ENCODE peak calls at places on chromosomes 11 and 22, in nine cellular contexts. One of them, this sample, is unnamed.

GRCh38 chr22:22013559-22014284 is 31.1 kb upstream of the TOP3B start:
- DNase-seq in HT-29: no peak
- DNase-seq in NCI-H69: no peak
- DNase-seq in stimulated activated naive CD4-positive, alpha-beta T cell: no peak
- DNase-seq in ACHN: no peak
- DNase-seq in AG09309: no peak
- DNase-seq in kidney tubule cell: no peak
- DNase-seq in NCI-H1417: no peak
- DNase-seq in endothelial cell: no peak
- DNase-seq in this sample: no peak

GRCh38 chr11:96122601-96123044 is 198.7 kb upstream of the MTMR2 start:
- DNase-seq in HT-29: no peak
- DNase-seq in NCI-H69: peak
- DNase-seq in stimulated activated naive CD4-positive, alpha-beta T cell: no peak
- DNase-seq in ACHN: no peak
- DNase-seq in AG09309: no peak
- DNase-seq in kidney tubule cell: peak
- DNase-seq in NCI-H1417: peak
- DNase-seq in endothelial cell: no peak
- DNase-seq in this sample: peak

GRCh38 chr11:32870676-32871075 is 21.9 kb upstream of the QSER1 start:
- DNase-seq in HT-29: peak
- DNase-seq in NCI-H69: peak
- DNase-seq in stimulated activated naive CD4-positive, alpha-beta T cell: no peak
- DNase-seq in ACHN: peak
- DNase-seq in AG09309: no peak
- DNase-seq in kidney tubule cell: no peak
- DNase-seq in NCI-H1417: peak
- DNase-seq in endothelial cell: peak
- DNase-seq in this sample: peak

GRCh38 chr22:36286096-36286957 is 33.4 kb downstream of the APOL1 start:
- DNase-seq in HT-29: peak
- DNase-seq in NCI-H69: peak
- DNase-seq in stimulated activated naive CD4-positive, alpha-beta T cell: peak
- DNase-seq in ACHN: peak
- DNase-seq in AG09309: peak
- DNase-seq in kidney tubule cell: peak
- DNase-seq in NCI-H1417: peak
- DNase-seq in endothelial cell: peak
- DNase-seq in this sample: peak

GRCh38 chr11:71251159-71251721 is 1.1 kb downstream of the SHANK2 start:
- DNase-seq in HT-29: peak
- DNase-seq in NCI-H69: peak
- DNase-seq in stimulated activated naive CD4-positive, alpha-beta T cell: no peak
- DNase-seq in ACHN: peak
- DNase-seq in AG09309: no peak
- DNase-seq in kidney tubule cell: peak
- DNase-seq in NCI-H1417: peak
- DNase-seq in endothelial cell: peak
- DNase-seq in this sample: peak

GRCh38 chr11:92227233-92227593 is 2.6 kb downstream of the FAT3 start:
- DNase-seq in HT-29: no peak
- DNase-seq in NCI-H69: peak
- DNase-seq in stimulated activated naive CD4-positive, alpha-beta T cell: no peak
- DNase-seq in ACHN: no peak
- DNase-seq in AG09309: no peak
- DNase-seq in kidney tubule cell: no peak
- DNase-seq in NCI-H1417: peak
- DNase-seq in endothelial cell: peak
- DNase-seq in this sample: no peak

GRCh38 chr11:5043385-5043784 is 2.9 kb upstream of the OR52J3 start:
- DNase-seq in HT-29: no peak
- DNase-seq in NCI-H69: no peak
- DNase-seq in stimulated activated naive CD4-positive, alpha-beta T cell: no peak
- DNase-seq in ACHN: no peak
- DNase-seq in AG09309: no peak
- DNase-seq in kidney tubule cell: peak
- DNase-seq in NCI-H1417: no peak
- DNase-seq in endothelial cell: no peak
- DNase-seq in this sample: no peak

GRCh38 chr11:68120212-68121066 is 749 bp downstream of the CHKA start:
- DNase-seq in HT-29: peak
- DNase-seq in NCI-H69: peak
- DNase-seq in stimulated activated naive CD4-positive, alpha-beta T cell: peak
- DNase-seq in ACHN: peak
- DNase-seq in AG09309: no peak
- DNase-seq in kidney tubule cell: peak
- DNase-seq in NCI-H1417: peak
- DNase-seq in endothelial cell: peak
- DNase-seq in this sample: peak

GRCh38 chr11:100612766-100613165 is 74.3 kb upstream of the ARHGAP42 start:
- DNase-seq in HT-29: no peak
- DNase-seq in NCI-H69: no peak
- DNase-seq in stimulated activated naive CD4-positive, alpha-beta T cell: no peak
- DNase-seq in ACHN: no peak
- DNase-seq in AG09309: no peak
- DNase-seq in kidney tubule cell: no peak
- DNase-seq in NCI-H1417: no peak
- DNase-seq in endothelial cell: no peak
- DNase-seq in this sample: peak

GRCh38 chr11:7270233-7270760 is 18.6 kb downstream of the SYT9 start:
- DNase-seq in HT-29: no peak
- DNase-seq in NCI-H69: no peak
- DNase-seq in stimulated activated naive CD4-positive, alpha-beta T cell: no peak
- DNase-seq in ACHN: no peak
- DNase-seq in AG09309: no peak
- DNase-seq in kidney tubule cell: no peak
- DNase-seq in NCI-H1417: no peak
- DNase-seq in endothelial cell: no peak
- DNase-seq in this sample: no peak

GRCh38 chr11:65900125-65900898 is at the start of gene FOSL1:
- DNase-seq in HT-29: peak
- DNase-seq in NCI-H69: peak
- DNase-seq in stimulated activated naive CD4-positive, alpha-beta T cell: peak
- DNase-seq in ACHN: peak
- DNase-seq in AG09309: peak
- DNase-seq in kidney tubule cell: peak
- DNase-seq in NCI-H1417: peak
- DNase-seq in endothelial cell: peak
- DNase-seq in this sample: peak

GRCh38 chr22:45516163-45516562 is 13.5 kb downstream of the FBLN1 start:
- DNase-seq in HT-29: no peak
- DNase-seq in NCI-H69: peak
- DNase-seq in stimulated activated naive CD4-positive, alpha-beta T cell: no peak
- DNase-seq in ACHN: no peak
- DNase-seq in AG09309: no peak
- DNase-seq in kidney tubule cell: no peak
- DNase-seq in NCI-H1417: no peak
- DNase-seq in endothelial cell: no peak
- DNase-seq in this sample: no peak

GRCh38 chr11:17473071-17473744 is 3.4 kb downstream of the ABCC8 start:
- DNase-seq in HT-29: peak
- DNase-seq in NCI-H69: peak
- DNase-seq in stimulated activated naive CD4-positive, alpha-beta T cell: no peak
- DNase-seq in ACHN: peak
- DNase-seq in AG09309: no peak
- DNase-seq in kidney tubule cell: peak
- DNase-seq in NCI-H1417: peak
- DNase-seq in endothelial cell: peak
- DNase-seq in this sample: peak

GRCh38 chr22:32478994-32479393 is 4.4 kb downstream of the FBXO7 start:
- DNase-seq in HT-29: no peak
- DNase-seq in NCI-H69: no peak
- DNase-seq in stimulated activated naive CD4-positive, alpha-beta T cell: no peak
- DNase-seq in ACHN: no peak
- DNase-seq in AG09309: no peak
- DNase-seq in kidney tubule cell: peak
- DNase-seq in NCI-H1417: no peak
- DNase-seq in endothelial cell: no peak
- DNase-seq in this sample: no peak

GRCh38 chr11:70240337-70240736 is 30.2 kb upstream of the PPFIA1 start:
- DNase-seq in HT-29: no peak
- DNase-seq in NCI-H69: no peak
- DNase-seq in stimulated activated naive CD4-positive, alpha-beta T cell: no peak
- DNase-seq in ACHN: no peak
- DNase-seq in AG09309: no peak
- DNase-seq in kidney tubule cell: peak
- DNase-seq in NCI-H1417: no peak
- DNase-seq in endothelial cell: no peak
- DNase-seq in this sample: no peak

GRCh38 chr22:29275167-29275566 is 7.1 kb downstream of the EWSR1 start:
- DNase-seq in HT-29: no peak
- DNase-seq in NCI-H69: no peak
- DNase-seq in stimulated activated naive CD4-positive, alpha-beta T cell: no peak
- DNase-seq in ACHN: no peak
- DNase-seq in AG09309: no peak
- DNase-seq in kidney tubule cell: peak
- DNase-seq in NCI-H1417: no peak
- DNase-seq in endothelial cell: no peak
- DNase-seq in this sample: no peak

GRCh38 chr11:57213282-57214086 is 23.6 kb downstream of the APLNR start:
- DNase-seq in HT-29: no peak
- DNase-seq in NCI-H69: no peak
- DNase-seq in stimulated activated naive CD4-positive, alpha-beta T cell: no peak
- DNase-seq in ACHN: no peak
- DNase-seq in AG09309: no peak
- DNase-seq in kidney tubule cell: no peak
- DNase-seq in NCI-H1417: peak
- DNase-seq in endothelial cell: peak
- DNase-seq in this sample: no peak

GRCh38 chr11:61375709-61376108 is 13.5 kb downstream of the TMEM138 start:
- DNase-seq in HT-29: no peak
- DNase-seq in NCI-H69: no peak
- DNase-seq in stimulated activated naive CD4-positive, alpha-beta T cell: no peak
- DNase-seq in ACHN: no peak
- DNase-seq in AG09309: no peak
- DNase-seq in kidney tubule cell: no peak
- DNase-seq in NCI-H1417: no peak
- DNase-seq in endothelial cell: no peak
- DNase-seq in this sample: no peak

GRCh38 chr11:66543263-66544107 is 2.4 kb downstream of the ZDHHC24 start:
- DNase-seq in HT-29: no peak
- DNase-seq in NCI-H69: no peak
- DNase-seq in stimulated activated naive CD4-positive, alpha-beta T cell: no peak
- DNase-seq in ACHN: no peak
- DNase-seq in AG09309: no peak
- DNase-seq in kidney tubule cell: no peak
- DNase-seq in NCI-H1417: no peak
- DNase-seq in endothelial cell: peak
- DNase-seq in this sample: no peak

GRCh38 chr11:96781082-96781481 is 391.3 kb downstream of the JRKL start:
- DNase-seq in HT-29: no peak
- DNase-seq in NCI-H69: no peak
- DNase-seq in stimulated activated naive CD4-positive, alpha-beta T cell: no peak
- DNase-seq in ACHN: no peak
- DNase-seq in AG09309: no peak
- DNase-seq in kidney tubule cell: no peak
- DNase-seq in NCI-H1417: no peak
- DNase-seq in endothelial cell: no peak
- DNase-seq in this sample: peak

GRCh38 chr11:65432686-65433582 is 10.3 kb downstream of the NEAT1 start:
- DNase-seq in HT-29: peak
- DNase-seq in NCI-H69: peak
- DNase-seq in stimulated activated naive CD4-positive, alpha-beta T cell: no peak
- DNase-seq in ACHN: peak
- DNase-seq in AG09309: no peak
- DNase-seq in kidney tubule cell: peak
- DNase-seq in NCI-H1417: peak
- DNase-seq in endothelial cell: no peak
- DNase-seq in this sample: peak

GRCh38 chr11:9574556-9574805 is 1.0 kb downstream of the WEE1 start:
- DNase-seq in HT-29: no peak
- DNase-seq in NCI-H69: peak
- DNase-seq in stimulated activated naive CD4-positive, alpha-beta T cell: no peak
- DNase-seq in ACHN: no peak
- DNase-seq in AG09309: no peak
- DNase-seq in kidney tubule cell: peak
- DNase-seq in NCI-H1417: no peak
- DNase-seq in endothelial cell: peak
- DNase-seq in this sample: no peak

GRCh38 chr22:49377306-49377705 is 450.4 kb downstream of the BRD1 start:
- DNase-seq in HT-29: no peak
- DNase-seq in NCI-H69: no peak
- DNase-seq in stimulated activated naive CD4-positive, alpha-beta T cell: no peak
- DNase-seq in ACHN: no peak
- DNase-seq in AG09309: no peak
- DNase-seq in kidney tubule cell: no peak
- DNase-seq in NCI-H1417: no peak
- DNase-seq in endothelial cell: no peak
- DNase-seq in this sample: no peak

This sample was measured in PC-3.